ENCODE peak calls at places on chromosomes 12 and 14, in five cellular contexts. T is adrenal gland, W is A549, L is transverse colon, D is ovary. X is an unnamed sample. For H3K4me1, the result is how much of the 10 kb centered on the place peaks cover.

GRCh38 chr12:6080149-6081045 is 44.1 kb downstream of the VWF start:
- DNase-seq in T (no peak), W (no peak), L (no peak), D (no peak), X (no peak)

GRCh38 chr14:36955967-36956366 is 216.4 kb downstream of the SLC25A21 start:
- DNase-seq in T (no peak), W (no peak), L (no peak), D (no peak), X (no peak)

GRCh38 chr14:60981626-60982455 is 796 bp downstream of the SLC38A6 start:
- DNase-seq in T (no peak), W (peak), L (no peak), D (no peak), X (no peak)

GRCh38 chr14:51333901-51334432 is 93.9 kb downstream of the TMX1 start:
- DNase-seq in T (no peak), W (no peak), L (no peak), D (no peak), X (no peak)

GRCh38 chr12:104450700-104451099 is 6.0 kb upstream of the CHST11 start:
- DNase-seq in T (no peak), W (no peak), L (no peak), D (no peak), X (no peak)

GRCh38 chr12:118980407-118981014 is 830 bp upstream of the SRRM4 start:
- DNase-seq in T (peak), W (no peak), L (no peak), D (no peak), X (no peak)

GRCh38 chr14:52052991-52053390 is 15.9 kb downstream of the NID2 start:
- DNase-seq in T (no peak), W (no peak), L (no peak), D (no peak), X (peak)

GRCh38 chr12:56724989-56725722 is at the start of gene NACA:
- DNase-seq in T (peak), W (peak), L (peak), D (peak), X (peak)

GRCh38 chr12:88310069-88310468 is 168.0 kb downstream of the TMTC3 start:
- DNase-seq in T (no peak), W (peak), L (no peak), D (no peak), X (no peak)

GRCh38 chr14:73452341-73453191 is 5.8 kb downstream of the NUMB start:
- DNase-seq in T (no peak), W (peak), L (no peak), D (no peak), X (no peak)

GRCh38 chr14:26984318-26985177 is 386.7 kb upstream of the NOVA1 start:
- DNase-seq in T (peak), W (peak), L (peak), D (peak), X (peak)

GRCh38 chr14:43894534-43894933 is 612.5 kb downstream of the FSCB start:
- DNase-seq in T (no peak), W (peak), L (no peak), D (no peak), X (no peak)

GRCh38 chr14:50423529-50423928 is 26.8 kb upstream of the CDKL1 start:
- DNase-seq in T (no peak), W (no peak), L (no peak), D (no peak), X (no peak)

GRCh38 chr12:115384391-115384790 is 700.4 kb upstream of the TBX3 start:
- DNase-seq in T (no peak), W (no peak), L (no peak), D (no peak), X (no peak)

GRCh38 chr12:55730447-55730820 is 1.6 kb upstream of the CD63 start:
- DNase-seq in T (no peak), W (no peak), L (no peak), D (no peak), X (no peak)

GRCh38 chr12:67649165-67650126 is 901 bp downstream of the DYRK2 start:
- DNase-seq in T (peak), W (no peak), L (peak), D (peak), X (peak)

GRCh38 chr12:122834921-122835692 is at the start of gene HIP1R:
- DNase-seq in T (no peak), W (peak), L (peak), D (peak), X (peak)

GRCh38 chr14:90642239-90642717 is 174.0 kb downstream of the TTC7B start:
- DNase-seq in T (no peak), W (peak), L (no peak), D (no peak), X (no peak)

GRCh38 chr12:23236056-23236455 is 611.1 kb downstream of the ETNK1 start:
- DNase-seq in T (no peak), W (no peak), L (no peak), D (no peak), X (no peak)

GRCh38 chr14:72643317-72643801 is 250.5 kb downstream of the DPF3 start:
- DNase-seq in T (peak), W (peak), L (no peak), D (no peak), X (peak)

GRCh38 chr14:23530360-23531055 is 21.1 kb downstream of the ZFHX2 start:
- DNase-seq in T (no peak), W (no peak), L (no peak), D (no peak), X (no peak)

GRCh38 chr12:124692443-124692842 is 125.0 kb upstream of the NCOR2 start:
- DNase-seq in T (no peak), W (no peak), L (no peak), D (no peak), X (no peak)

GRCh38 chr12:88578821-88579518 is 1.3 kb downstream of the KITLG start:
- DNase-seq in T (peak), W (peak), L (peak), D (peak), X (peak)

GRCh38 chr12:70549340-70550179 is 87.7 kb downstream of the PTPRB start:
- DNase-seq in T (no peak), W (peak), L (no peak), D (no peak), X (no peak)

GRCh38 chr12:52907092-52907810 is 2.4 kb upstream of the KRT8 start:
- DNase-seq in T (peak), W (peak), L (peak), D (peak), X (peak)

GRCh38 chr12:12123209-12123608 is 52.5 kb downstream of the BCL2L14 start:
- DNase-seq in T (no peak), W (no peak), L (no peak), D (no peak), X (peak)

GRCh38 chr12:77031745-77032144 is 33.6 kb downstream of the E2F7 start:
- DNase-seq in T (no peak), W (no peak), L (no peak), D (no peak), X (no peak)

GRCh38 chr12:117019866-117020265 is 79.3 kb downstream of the TESC start:
- DNase-seq in T (peak), W (no peak), L (no peak), D (no peak), X (no peak)

GRCh38 chr14:98959958-98960616 is 311.9 kb downstream of the BCL11B start:
- DNase-seq in T (no peak), W (no peak), L (no peak), D (no peak), X (no peak)

GRCh38 chr12:89450922-89451321 is 73.7 kb downstream of the GALNT4 start:
- DNase-seq in T (no peak), W (no peak), L (no peak), D (no peak), X (no peak)

GRCh38 chr12:18101043-18101442 is 11.1 kb upstream of the RERGL start:
- DNase-seq in T (no peak), W (no peak), L (no peak), D (no peak), X (no peak)

GRCh38 chr14:87888136-87888999 is 104.6 kb downstream of the GALC start:
- DNase-seq in T (peak), W (peak), L (peak), D (peak), X (peak)

GRCh38 chr12:122139941-122140340 is 34.1 kb downstream of the IL31 start:
- DNase-seq in T (no peak), W (no peak), L (no peak), D (no peak), X (no peak)

GRCh38 chr14:36647827-36648753 is 13.6 kb upstream of the PAX9 start:
- DNase-seq in T (no peak), W (peak), L (no peak), D (no peak), X (peak)

GRCh38 chr12:10851243-10851858 is 2.1 kb upstream of the PRR4 start:
- DNase-seq in T (no peak), W (no peak), L (no peak), D (no peak), X (no peak)

GRCh38 chr12:106973545-106973944 is 13.4 kb downstream of the MTERF2 start:
- DNase-seq in T (no peak), W (no peak), L (no peak), D (no peak), X (no peak)
- H3K4me1 ChIP-seq in T (under half), W (under half), L (under half), D (under half), X (half or more)

DNA sequence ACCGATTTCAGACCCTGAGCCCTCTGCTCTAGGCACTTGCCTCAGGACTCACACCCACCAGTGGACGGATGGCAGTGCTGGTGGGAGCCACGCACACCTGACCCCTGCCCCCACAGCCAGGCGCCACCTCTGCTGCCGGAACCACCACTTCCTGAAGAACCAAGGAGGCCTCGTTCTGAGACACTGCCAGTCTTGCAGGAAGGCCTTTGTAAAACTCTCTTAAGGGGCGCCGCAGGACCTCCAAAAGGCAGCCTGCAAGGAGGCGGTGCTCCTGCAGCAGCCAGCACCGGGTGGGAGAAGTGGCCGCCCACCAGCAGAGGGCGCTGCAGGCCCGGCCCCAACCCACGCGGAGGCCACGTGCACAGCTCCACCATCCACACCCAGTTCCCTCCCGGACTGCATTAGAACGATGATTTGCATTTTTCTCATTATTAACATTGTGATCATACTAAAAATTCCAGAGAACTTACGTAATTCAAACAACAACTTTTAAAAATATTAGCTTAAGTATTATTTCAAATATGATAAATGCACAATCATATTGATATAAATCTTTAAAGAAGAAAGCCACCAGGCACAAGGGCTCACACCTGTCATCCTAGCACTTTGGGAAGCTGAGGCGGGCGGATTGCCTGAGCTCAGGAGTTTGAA is 12.8 kb downstream of the STX2 start:
- DNase-seq in T (peak), W (peak), L (peak), D (peak), X (no peak)
- H3K27ac ChIP-seq in T (peak), W (peak), L (no peak), D (no peak), X (no peak)

GRCh38 chr12:108560321-108560721 is 652 bp downstream of the SART3 start:
- DNase-seq in T (no peak), W (no peak), L (no peak), D (no peak), X (no peak)

GRCh38 chr12:108560752-108561719 is at the start of gene SART3:
- DNase-seq in T (peak), W (peak), L (peak), D (peak), X (peak)

GRCh38 chr12:108563135-108563803 is 873 bp downstream of the ISCU start:
- DNase-seq in T (peak), W (peak), L (peak), D (peak), X (peak)

GRCh38 chr12:108562348-108563134 is at the start of gene ISCU:
- DNase-seq in T (peak), W (peak), L (peak), D (peak), X (peak)

GRCh38 chr12:108561852-108562347 is 496 bp upstream of the ISCU start:
- DNase-seq in T (no peak), W (no peak), L (no peak), D (no peak), X (no peak)
- TF ChIP-seq POLR2A in T (no peak), W (no peak), L (no peak), D (no peak), X (no peak)

GRCh38 chr12:26938660-26939185 is 453 bp downstream of the FGFR1OP2 start:
- DNase-seq in T (no peak), W (no peak), L (no peak), D (no peak), X (no peak)
- H3K4me1 ChIP-seq in T (half or more), W (under half), L (under half), D (under half), X (under half)

GRCh38 chr12:41100572-41100971 is 87.5 kb upstream of the PDZRN4 start:
- DNase-seq in T (no peak), W (no peak), L (no peak), D (no peak), X (no peak)
- H3K27ac ChIP-seq in T (no peak), W (no peak), L (no peak), D (no peak), X (no peak)

GRCh38 chr12:15629108-15629507 is 160.1 kb downstream of the EPS8 start:
- DNase-seq in T (peak), W (peak), L (peak), D (peak), X (peak)
- TF ChIP-seq POLR2A in T (no peak), W (no peak), L (no peak), D (no peak), X (peak)

GRCh38 chr12:126482238-126482889 is 1417.1 kb downstream of the AACS start:
- DNase-seq in T (no peak), W (no peak), L (no peak), D (no peak), X (no peak)

GRCh38 chr12:126480396-126480795 is 1415.2 kb downstream of the AACS start:
- DNase-seq in T (no peak), W (no peak), L (no peak), D (no peak), X (no peak)

GRCh38 chr12:126483145-126484068 is 1418.2 kb downstream of the AACS start:
- DNase-seq in T (peak), W (no peak), L (no peak), D (no peak), X (no peak)

GRCh38 chr12:126487581-126487980 is 1422.3 kb downstream of the AACS start:
- DNase-seq in T (no peak), W (no peak), L (no peak), D (no peak), X (no peak)

DNA sequence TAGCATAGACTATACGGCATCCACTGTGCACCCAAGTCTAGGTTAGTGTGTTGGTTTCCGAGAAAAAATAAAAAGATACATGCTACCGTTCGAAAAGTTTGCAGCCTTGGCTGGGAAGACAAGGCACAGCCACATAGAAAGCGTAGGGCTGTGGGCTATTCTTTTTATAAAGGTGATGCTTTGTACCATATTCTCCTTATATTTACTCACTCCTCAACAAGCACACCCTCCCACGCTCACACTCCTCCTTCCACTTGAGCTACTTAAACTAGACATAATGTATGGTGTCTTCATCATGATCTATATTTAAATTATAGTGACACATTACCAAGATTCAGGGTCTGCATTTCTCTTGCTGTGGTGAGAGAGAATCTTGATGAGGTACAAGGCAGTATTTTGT is 1416.5 kb downstream of the AACS start:
- DNase-seq in T (no peak), W (no peak), L (no peak), D (no peak), X (no peak)
- H3K4me1 ChIP-seq in T (under half), W (under half), L (under half), D (under half), X (under half)